ENCODE peak calls at places on chromosomes 3 and 15, in eight cellular contexts. K, J, N, L, O, F, H and V are unnamed samples.

GRCh38 chr3:136186850-136187249 is 9.3 kb downstream of the MSL2 start:
- DNase-seq in J (no peak), F (no peak), L (no peak), N (no peak), O (no peak), K (no peak), H (no peak), V (peak)

GRCh38 chr3:195441476-195441970 is 1.3 kb downstream of the ACAP2 start:
- DNase-seq in H (no peak), K (no peak), F (no peak), J (no peak), O (peak), N (no peak), L (no peak), V (no peak)

GRCh38 chr3:49900491-49901153 is 3.1 kb downstream of the MST1R start:
- DNase-seq in K (no peak), N (no peak), H (peak), J (peak), L (no peak), O (no peak), F (no peak), V (peak)

GRCh38 chr15:31384568-31384967 is 57.9 kb downstream of the KLF13 start:
- DNase-seq in J (no peak), K (no peak), F (no peak), O (no peak), L (no peak), H (no peak), N (no peak), V (peak)

GRCh38 chr3:173397161-173398110 is at the start of gene NLGN1:
- DNase-seq in N (peak), K (peak), F (peak), L (peak), H (peak), O (peak), J (peak), V (peak)

GRCh38 chr15:80580107-80580506 is 115.0 kb upstream of the ABHD17C start:
- DNase-seq in N (no peak), O (no peak), H (peak), J (no peak), K (no peak), F (no peak), L (peak), V (peak)

GRCh38 chr3:30970183-30970582 is 75.7 kb upstream of the GADL1 start:
- DNase-seq in F (no peak), N (no peak), L (no peak), H (peak), J (no peak), K (no peak), O (no peak), V (peak)

GRCh38 chr15:93018574-93018973 is 70.4 kb downstream of the RGMA start:
- DNase-seq in N (no peak), L (no peak), K (no peak), J (no peak), H (no peak), F (no peak), O (peak), V (no peak)

GRCh38 chr3:16363636-16364035 is 98.6 kb downstream of the OXNAD1 start:
- DNase-seq in J (no peak), O (no peak), L (no peak), N (no peak), F (no peak), K (no peak), H (no peak), V (no peak)

GRCh38 chr15:88913850-88914169 is 631 bp upstream of the MFGE8 start:
- DNase-seq in F (no peak), N (no peak), H (no peak), J (no peak), O (no peak), K (no peak), L (no peak), V (no peak)

GRCh38 chr15:79091204-79091867 is 756 bp upstream of the RASGRF1 start:
- DNase-seq in H (peak), K (no peak), N (no peak), O (no peak), F (peak), L (no peak), J (no peak), V (peak)

GRCh38 chr15:101489236-101489632 is 273 bp downstream of the PCSK6 start:
- DNase-seq in O (no peak), L (no peak), H (no peak), N (no peak), K (no peak), J (peak), F (peak), V (peak)

GRCh38 chr3:115623414-115623868 is at the start of gene GAP43:
- DNase-seq in K (peak), L (peak), N (peak), O (peak), F (peak), J (no peak), H (peak), V (peak)

GRCh38 chr3:133413166-133414020 is 13.5 kb downstream of the BFSP2 start:
- DNase-seq in H (peak), O (peak), K (no peak), N (no peak), J (no peak), F (no peak), L (no peak), V (no peak)

GRCh38 chr3:123480428-123480827 is 31.5 kb upstream of the ADCY5 start:
- DNase-seq in H (no peak), N (no peak), F (no peak), L (no peak), K (no peak), O (no peak), J (no peak), V (no peak)

GRCh38 chr3:48661501-48662139 is 1.1 kb downstream of the CELSR3 start:
- DNase-seq in N (peak), H (no peak), K (no peak), O (no peak), J (peak), L (no peak), F (peak), V (peak)

GRCh38 chr3:27093771-27094170 is 275.4 kb downstream of the NEK10 start:
- DNase-seq in L (peak), F (no peak), J (no peak), O (no peak), N (no peak), H (no peak), K (no peak), V (peak)

GRCh38 chr3:72329354-72329753 is 518.9 kb downstream of the SHQ1 start:
- DNase-seq in K (no peak), N (peak), H (peak), F (no peak), J (no peak), O (peak), L (no peak), V (no peak)

GRCh38 chr15:45107941-45108630 is 5.9 kb downstream of the DUOX2 start:
- DNase-seq in L (no peak), F (no peak), N (no peak), O (no peak), K (no peak), H (no peak), J (no peak), V (no peak)

GRCh38 chr3:142962520-142963265 is 781 bp downstream of the PAQR9 start:
- DNase-seq in H (no peak), K (no peak), L (no peak), F (no peak), O (no peak), J (no peak), N (no peak), V (no peak)

GRCh38 chr15:53378096-53378620 is 381.3 kb downstream of the WDR72 start:
- DNase-seq in N (no peak), H (no peak), F (no peak), J (no peak), O (no peak), L (no peak), K (no peak), V (no peak)

GRCh38 chr3:105656607-105657504 is 212.0 kb downstream of the CBLB start:
- DNase-seq in L (no peak), K (no peak), N (no peak), H (no peak), F (no peak), O (no peak), J (no peak), V (no peak)

GRCh38 chr15:78838480-78838879 is 27.2 kb upstream of the ADAMTS7 start:
- DNase-seq in L (peak), K (no peak), J (no peak), F (no peak), H (no peak), N (no peak), O (no peak), V (no peak)

GRCh38 chr3:117454236-117454635 is 744.7 kb downstream of the TUSC7 start:
- DNase-seq in F (no peak), L (no peak), K (no peak), N (no peak), J (no peak), O (no peak), H (no peak), V (no peak)

GRCh38 chr3:62318365-62318751 is 55.0 kb downstream of the FEZF2 start:
- DNase-seq in N (no peak), F (no peak), H (no peak), L (no peak), K (no peak), J (no peak), O (no peak), V (no peak)

GRCh38 chr3:159082514-159082913 is 280.7 kb downstream of the MFSD1 start:
- DNase-seq in J (no peak), N (no peak), L (no peak), F (no peak), K (peak), O (no peak), H (peak), V (peak)

GRCh38 chr3:195764961-195765706 is 44.4 kb downstream of the MUC20 start:
- DNase-seq in K (no peak), O (no peak), N (no peak), L (no peak), J (peak), H (no peak), F (no peak), V (no peak)

GRCh38 chr3:72976182-72976825 is 20.3 kb upstream of the PPP4R2 start:
- DNase-seq in K (no peak), J (no peak), H (peak), N (no peak), L (no peak), F (no peak), O (no peak), V (peak)

GRCh38 chr3:126621627-126622345 is 33.1 kb downstream of the TXNRD3 start:
- DNase-seq in J (no peak), O (no peak), N (no peak), F (no peak), H (peak), K (peak), L (no peak), V (peak)

GRCh38 chr3:86995537-86995936 is 4.6 kb upstream of the VGLL3 start:
- DNase-seq in N (no peak), F (no peak), H (peak), K (no peak), J (no peak), L (peak), O (no peak), V (peak)

GRCh38 chr3:196080997-196081833 is 675 bp downstream of the TFRC start:
- DNase-seq in N (peak), O (no peak), H (peak), L (no peak), F (peak), J (peak), K (no peak), V (peak)

GRCh38 chr3:127816783-127817182 is 5.5 kb downstream of the MGLL start:
- DNase-seq in K (no peak), J (no peak), O (no peak), F (no peak), N (no peak), H (no peak), L (no peak), V (peak)

GRCh38 chr3:169243122-169243521 is 420.4 kb downstream of the MECOM start:
- DNase-seq in N (no peak), O (no peak), L (no peak), H (peak), J (no peak), K (no peak), F (no peak), V (no peak)

GRCh38 chr3:164060923-164061322 is 1017.4 kb downstream of the SI start:
- DNase-seq in O (no peak), F (no peak), L (no peak), N (no peak), H (no peak), J (no peak), K (no peak), V (no peak)

GRCh38 chr3:187920871-187921270 is 175.6 kb upstream of the BCL6 start:
- DNase-seq in K (no peak), J (no peak), O (no peak), L (no peak), H (no peak), N (no peak), F (no peak), V (no peak)

GRCh38 chr3:169390741-169391300 is 272.7 kb downstream of the MECOM start:
- DNase-seq in L (no peak), O (no peak), H (peak), J (no peak), F (no peak), N (no peak), K (no peak), V (peak)

GRCh38 chr15:69118089-69118488 is 42.3 kb upstream of the GLCE start:
- DNase-seq in H (no peak), O (no peak), N (no peak), F (no peak), L (no peak), K (no peak), J (no peak), V (peak)

GRCh38 chr3:66593978-66594377 is 93.2 kb upstream of the LRIG1 start:
- DNase-seq in K (peak), H (peak), O (no peak), F (no peak), N (no peak), J (no peak), L (peak), V (peak)

GRCh38 chr15:64596701-64597468 is 136.5 kb downstream of the ZNF609 start:
- DNase-seq in H (peak), L (peak), K (no peak), N (peak), F (peak), O (peak), J (no peak), V (no peak)